ENCODE peak calls at places on chromosomes 1 and 21, in seven cellular contexts. D is astrocyte of the spinal cord; C is HTR-8/SVneo; N is HT-29; H is activated CD4-positive, alpha-beta T cell treated with anti-CD3 and anti-CD28 coated beads, Interleukin-2, amount 50 U/mL, for 24 hours; X is T-cell; K is left ventricle myocardium superior. P is an unnamed sample.
A peak's percentile ranks its signal among the peaks of the same experiment; 100 is the strongest.

GRCh38 chr1:117495068-117495467 is 110.8 kb upstream of the TENT5C start:
- DNase-seq in C (no peak), D (no peak), X (no peak), N (no peak), H (no peak), K (no peak), P (no peak)

GRCh38 chr1:8965121-8965820 is 19.6 kb downstream of the CA6 start:
- DNase-seq in N (no peak), D (no peak), K (no peak), C (no peak), H (no peak), X (no peak), P (no peak)

GRCh38 chr1:181119076-181119989 is 30.8 kb downstream of the IER5 start:
- DNase-seq in C (no peak), K (no peak), H (no peak), X (no peak), D (no peak), N (peak; percentile 64), P (no peak)

GRCh38 chr1:198086051-198086745 is 70.6 kb upstream of the NEK7 start:
- DNase-seq in K (no peak), D (no peak), H (no peak), C (no peak), N (no peak), X (no peak), P (no peak)

GRCh38 chr21:45308211-45309068 is 20.7 kb upstream of the POFUT2 start:
- DNase-seq in X (no peak), C (no peak), K (peak; percentile 63), D (peak; percentile 94), H (no peak), N (no peak), P (no peak)

GRCh38 chr1:67262735-67263134 is 44.9 kb upstream of the IL12RB2 start:
- DNase-seq in K (no peak), D (no peak), H (no peak), N (no peak), X (no peak), C (no peak), P (no peak)

GRCh38 chr1:65478379-65479026 is 58.0 kb downstream of the LEPR start:
- DNase-seq in K (no peak), X (no peak), N (no peak), D (peak; percentile 37), C (no peak), H (no peak), P (no peak)

GRCh38 chr21:42299324-42300044 is 15.7 kb downstream of the TFF3 start:
- DNase-seq in N (no peak), D (no peak), X (no peak), C (no peak), H (no peak), K (peak; percentile 63), P (no peak)

GRCh38 chr1:62424412-62424811 is 12.4 kb upstream of the USP1 start:
- DNase-seq in H (no peak), D (no peak), C (no peak), K (no peak), N (no peak), X (no peak), P (no peak)

GRCh38 chr1:208445710-208446702 is 201.8 kb upstream of the PLXNA2 start:
- DNase-seq in X (no peak), K (no peak), D (no peak), C (no peak), N (peak; percentile 12), H (no peak), P (no peak)

GRCh38 chr1:40344597-40344996 is 27.5 kb upstream of the COL9A2 start:
- DNase-seq in N (no peak), H (no peak), K (peak; percentile 58), D (peak; percentile 7), C (peak; percentile 22), X (no peak), P (no peak)

GRCh38 chr1:18463984-18464664 is 16.6 kb upstream of the KLHDC7A start:
- DNase-seq in D (no peak), N (peak; percentile 66), H (no peak), C (no peak), K (no peak), X (no peak), P (no peak)

GRCh38 chr1:230310381-230311163 is 115.6 kb downstream of the PGBD5 start:
- DNase-seq in N (peak; percentile 85), K (peak; percentile 86), H (peak; percentile 48), D (peak; percentile 65), C (peak; percentile 87), X (peak; percentile 53), P (peak; percentile 71)

GRCh38 chr1:245690153-245690552 is 535.4 kb downstream of the KIF26B start:
- DNase-seq in X (no peak), H (no peak), C (no peak), N (no peak), K (no peak), D (peak; percentile 33), P (no peak)